ENCODE peak calls at places on chromosome 6, in six cellular contexts. F is Peyer's patch, V is IMR-90, P is left ventricle myocardium inferior, K is left lung, R is hepatocyte. E is an unnamed sample.

GRCh38 chr6:166194885-166195860 is 27.5 kb upstream of the TBXT start:
- DNase-seq in V (no peak), F (no peak), P (no peak), R (peak), K (no peak), E (no peak)

GRCh38 chr6:145137425-145137824 is 597.9 kb downstream of the EPM2A start:
- DNase-seq in V (peak), F (no peak), R (no peak), P (no peak), K (no peak), E (no peak)

GRCh38 chr6:33800248-33800647 is 3.6 kb downstream of the MLN start:
- DNase-seq in P (no peak), F (no peak), K (peak), R (no peak), V (no peak), E (no peak)

GRCh38 chr6:131843768-131844167 is 35.9 kb downstream of the ENPP1 start:
- DNase-seq in V (no peak), F (no peak), P (no peak), R (no peak), K (no peak), E (no peak)

GRCh38 chr6:41371461-41371991 is 36.1 kb downstream of the NCR2 start:
- DNase-seq in F (no peak), K (peak), V (peak), P (peak), R (peak), E (peak)

GRCh38 chr6:8499540-8499939 is 64.2 kb upstream of the SLC35B3 start:
- DNase-seq in R (peak), V (no peak), F (no peak), K (no peak), P (no peak), E (no peak)

GRCh38 chr6:38797391-38797790 is 82.3 kb downstream of the DNAH8 start:
- DNase-seq in K (no peak), P (no peak), R (peak), F (no peak), V (no peak), E (no peak)

GRCh38 chr6:100237881-100238280 is 226.8 kb downstream of the SIM1 start:
- DNase-seq in V (no peak), K (no peak), P (no peak), R (no peak), F (no peak), E (no peak)

GRCh38 chr6:38527371-38527770 is 112.4 kb downstream of the BTBD9 start:
- DNase-seq in P (no peak), K (no peak), F (no peak), V (no peak), R (no peak), E (no peak)

GRCh38 chr6:24445704-24446103 is 43.0 kb downstream of the MRS2 start:
- DNase-seq in R (no peak), F (no peak), P (no peak), V (no peak), K (no peak), E (no peak)

GRCh38 chr6:44858998-44859397 is 469.1 kb upstream of the RUNX2 start:
- DNase-seq in F (no peak), R (no peak), V (no peak), K (no peak), P (no peak), E (no peak)

GRCh38 chr6:32604434-32604877 is 14.8 kb upstream of the HLA-DRB1 start:
- DNase-seq in K (no peak), P (no peak), V (no peak), F (no peak), R (peak), E (no peak)

GRCh38 chr6:108621117-108621516 is 60.4 kb downstream of the FOXO3 start:
- DNase-seq in V (peak), P (no peak), K (no peak), F (no peak), R (no peak), E (no peak)

GRCh38 chr6:7204726-7205125 is 97.0 kb downstream of the RREB1 start:
- DNase-seq in P (no peak), F (no peak), K (no peak), R (no peak), V (peak), E (no peak)

GRCh38 chr6:62971976-62972658 is 239.2 kb upstream of the FKBP1C start:
- DNase-seq in V (no peak), K (no peak), F (no peak), R (no peak), P (no peak), E (no peak)

GRCh38 chr6:117531346-117531745 is 48.9 kb downstream of the DCBLD1 start:
- DNase-seq in P (no peak), V (no peak), F (no peak), R (no peak), K (no peak), E (no peak)

GRCh38 chr6:142569676-142570075 is 267.9 kb downstream of the ADGRG6 start:
- DNase-seq in K (no peak), V (no peak), F (no peak), R (no peak), P (no peak), E (no peak)

GRCh38 chr6:115891111-115891669 is 169.5 kb downstream of the FRK start:
- DNase-seq in P (no peak), K (no peak), V (peak), F (no peak), R (no peak), E (no peak)

GRCh38 chr6:21749754-21750153 is 156.2 kb downstream of the SOX4 start:
- DNase-seq in R (no peak), P (no peak), F (no peak), K (no peak), V (no peak), E (no peak)

GRCh38 chr6:21740719-21741118 is 147.2 kb downstream of the SOX4 start:
- DNase-seq in R (no peak), K (no peak), F (no peak), V (peak), P (no peak), E (no peak)

GRCh38 chr6:149477544-149477943 is 7.3 kb downstream of the ZC3H12D start:
- DNase-seq in P (no peak), R (no peak), K (no peak), F (no peak), V (no peak), E (no peak)

GRCh38 chr6:73779943-73780342 is 83.9 kb downstream of the CD109 start:
- DNase-seq in P (no peak), R (no peak), V (no peak), K (no peak), F (no peak), E (no peak)

GRCh38 chr6:124028117-124028516 is 224.5 kb downstream of the NKAIN2 start:
- DNase-seq in P (no peak), R (no peak), K (no peak), F (no peak), V (no peak), E (no peak)

DNA sequence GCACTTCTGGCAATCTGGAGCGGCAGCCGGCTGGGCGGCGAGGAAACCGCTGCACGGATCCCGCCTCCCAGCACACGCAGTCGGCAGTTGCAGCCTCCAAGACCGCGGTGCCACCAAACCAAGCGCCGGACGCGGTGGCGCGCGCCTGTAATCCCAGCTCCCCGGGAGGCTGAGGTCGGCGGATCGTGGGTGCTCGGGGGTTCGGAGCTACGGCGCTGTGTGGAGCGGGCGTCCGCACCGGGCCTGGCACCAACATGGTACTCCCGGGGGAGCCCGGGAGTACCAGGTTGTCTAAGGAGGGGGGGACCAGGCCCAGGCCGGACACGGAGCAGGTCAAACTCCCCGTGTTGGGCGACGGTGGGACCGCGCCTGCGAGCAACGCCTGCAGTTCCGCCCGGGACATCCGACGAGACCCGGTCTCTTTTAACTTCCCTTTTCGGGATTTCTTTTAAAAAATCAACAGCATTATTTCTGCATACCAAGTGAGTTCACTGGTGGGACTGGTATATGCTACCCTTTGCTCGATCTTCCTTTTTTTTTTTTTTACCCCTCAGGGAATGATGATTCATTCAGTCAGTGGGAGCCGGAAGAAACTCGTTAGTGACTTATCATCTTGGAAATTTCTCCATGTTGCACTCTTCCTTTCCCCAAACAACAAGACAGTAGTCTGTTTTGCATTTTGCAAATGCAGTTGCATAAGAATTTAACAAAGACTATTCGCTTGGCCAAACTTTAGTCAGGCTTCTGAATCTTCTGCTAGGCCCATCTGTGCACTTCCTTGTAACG is 27.6 kb downstream of the ZNF311 start:
- DNase-seq in P (no peak), V (peak), K (peak), F (no peak), R (peak), E (no peak)
- H3K4me3 ChIP-seq in P (peak), V (peak), K (peak), F (peak), R (no peak), E (peak)

GRCh38 chr6:42899871-42900270 is 16.0 kb upstream of the PTCRA start:
- DNase-seq in R (no peak), F (no peak), K (no peak), P (peak), V (no peak), E (no peak)
- H3K27ac ChIP-seq in R (no peak), F (no peak), K (no peak), P (no peak), V (no peak), E (no peak)

DNA sequence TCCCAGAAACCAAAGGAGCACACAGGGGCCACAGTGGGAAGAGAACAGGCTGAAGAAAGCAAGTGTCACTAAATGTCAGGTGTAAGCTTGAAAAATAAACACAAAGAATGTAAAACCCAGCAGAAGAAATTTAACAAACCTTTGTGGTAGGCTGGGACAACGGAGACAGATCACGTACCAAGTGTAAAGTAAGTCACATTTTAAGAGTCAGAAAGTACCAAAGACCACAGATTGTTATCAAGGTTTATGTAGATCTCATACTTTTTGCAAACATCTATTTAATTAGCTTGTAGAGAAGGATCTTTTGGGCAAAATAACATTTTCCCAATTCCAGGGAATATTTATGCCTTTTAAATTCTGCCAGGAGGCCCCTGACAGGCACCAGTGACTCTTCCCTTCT is 1.6 kb downstream of the CLIC5 start:
- DNase-seq in P (no peak), V (no peak), R (no peak), F (no peak), K (no peak), E (no peak)
- H3K4me3 ChIP-seq in P (peak), V (no peak), R (no peak), F (peak), K (peak), E (peak)

DNA sequence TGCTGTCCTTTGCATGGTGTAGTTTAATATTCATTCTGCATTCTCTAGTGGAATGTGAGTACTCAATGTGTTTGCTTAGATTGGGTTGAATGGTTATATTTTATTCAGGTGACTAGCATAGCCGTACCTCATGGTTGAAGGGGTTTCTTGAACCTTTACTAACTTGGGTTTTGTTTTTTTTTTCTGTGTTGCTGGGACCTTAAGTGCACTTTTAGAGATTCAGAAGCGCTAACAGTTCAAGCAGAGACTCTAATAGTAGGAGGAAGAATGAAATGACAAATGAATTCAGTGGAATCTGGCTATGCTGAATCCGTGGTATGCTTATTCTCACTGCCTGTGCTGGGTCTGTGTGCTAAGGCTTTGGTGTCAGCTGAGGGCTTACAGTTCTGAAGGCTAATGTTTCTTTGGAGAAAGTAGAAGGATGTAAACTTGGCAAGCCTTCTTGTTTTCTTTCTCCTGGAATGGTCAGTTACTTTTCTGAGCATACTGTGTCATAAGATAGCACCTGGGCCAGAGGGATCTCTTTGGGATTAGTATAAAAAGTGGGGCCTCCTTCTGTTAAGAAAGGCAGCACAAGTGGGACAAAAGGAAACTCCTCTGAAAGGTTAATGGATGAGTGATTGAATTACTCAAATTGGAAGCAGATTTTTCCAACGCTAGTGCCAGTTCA is 28.7 kb downstream of the RNF144B start:
- DNase-seq in K (no peak), F (no peak), P (no peak), R (no peak), V (peak), E (no peak)
- H3K27ac ChIP-seq in K (no peak), F (peak), P (no peak), R (peak), V (no peak), E (no peak)

GRCh38 chr6:1821188-1822183 is 211.8 kb downstream of the FOXC1 start:
- DNase-seq in K (no peak), V (peak), P (no peak), F (no peak), R (no peak), E (no peak)

GRCh38 chr6:1820714-1821113 is 211.0 kb downstream of the FOXC1 start:
- DNase-seq in V (no peak), F (no peak), R (no peak), P (no peak), K (no peak), E (no peak)

GRCh38 chr6:1817033-1817761 is 207.5 kb downstream of the FOXC1 start:
- DNase-seq in R (no peak), P (no peak), K (no peak), F (no peak), V (peak), E (no peak)

GRCh38 chr6:1819007-1819406 is 209.3 kb downstream of the FOXC1 start:
- DNase-seq in R (no peak), K (no peak), P (no peak), F (no peak), V (no peak), E (no peak)

DNA sequence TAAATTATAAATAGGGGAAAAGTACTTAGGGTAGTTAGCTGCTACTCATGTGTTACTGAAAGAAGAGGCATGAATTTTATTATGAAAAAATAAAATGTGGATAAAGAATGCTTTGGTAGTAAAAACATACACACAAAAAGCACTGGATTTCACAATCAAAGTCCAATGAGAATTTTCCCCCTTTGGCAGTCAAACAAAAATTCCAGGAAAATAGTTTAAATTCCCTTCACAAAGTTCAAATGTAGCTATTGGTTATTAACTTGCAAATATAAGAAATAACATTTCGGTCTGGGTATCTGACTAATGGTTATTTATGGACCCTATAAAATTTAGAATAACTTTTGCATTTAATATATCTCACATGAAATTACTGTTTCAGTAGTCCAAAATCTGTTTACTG is 210.4 kb downstream of the FOXC1 start:
- DNase-seq in F (no peak), P (no peak), R (no peak), V (peak), K (no peak), E (no peak)
- H3K4me3 ChIP-seq in F (no peak), P (no peak), R (no peak), V (no peak), K (no peak), E (no peak)

DNA sequence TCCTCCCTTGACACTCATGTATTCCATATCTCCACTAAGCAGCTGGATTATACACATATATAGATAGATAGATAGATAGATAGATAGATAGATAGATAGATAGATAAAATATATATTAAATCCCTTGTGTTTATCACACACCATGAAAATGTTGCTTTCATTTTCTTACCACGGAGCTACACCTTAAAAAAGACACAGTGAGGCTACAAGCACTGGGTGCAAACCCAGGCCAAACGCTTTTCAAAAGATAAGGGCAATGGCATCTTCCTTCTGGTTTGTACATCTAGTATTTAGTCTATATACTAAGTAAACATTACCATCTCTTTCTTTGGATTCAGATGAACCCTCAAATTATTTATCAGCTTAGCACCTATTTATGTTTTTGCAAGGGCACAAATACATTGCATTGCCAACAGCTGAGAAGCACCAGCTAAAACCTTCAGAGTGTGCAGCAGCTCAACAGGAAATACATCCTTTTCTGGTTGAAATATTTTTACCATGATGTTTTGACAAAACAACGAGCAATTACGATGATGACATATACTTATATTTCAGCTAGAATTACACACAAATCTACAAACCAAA is 377.2 kb downstream of the ESR1 start:
- DNase-seq in K (no peak), P (no peak), V (no peak), R (no peak), F (no peak), E (no peak)
- H3K27ac ChIP-seq in K (no peak), P (peak), V (no peak), R (no peak), F (peak), E (no peak)

DNA sequence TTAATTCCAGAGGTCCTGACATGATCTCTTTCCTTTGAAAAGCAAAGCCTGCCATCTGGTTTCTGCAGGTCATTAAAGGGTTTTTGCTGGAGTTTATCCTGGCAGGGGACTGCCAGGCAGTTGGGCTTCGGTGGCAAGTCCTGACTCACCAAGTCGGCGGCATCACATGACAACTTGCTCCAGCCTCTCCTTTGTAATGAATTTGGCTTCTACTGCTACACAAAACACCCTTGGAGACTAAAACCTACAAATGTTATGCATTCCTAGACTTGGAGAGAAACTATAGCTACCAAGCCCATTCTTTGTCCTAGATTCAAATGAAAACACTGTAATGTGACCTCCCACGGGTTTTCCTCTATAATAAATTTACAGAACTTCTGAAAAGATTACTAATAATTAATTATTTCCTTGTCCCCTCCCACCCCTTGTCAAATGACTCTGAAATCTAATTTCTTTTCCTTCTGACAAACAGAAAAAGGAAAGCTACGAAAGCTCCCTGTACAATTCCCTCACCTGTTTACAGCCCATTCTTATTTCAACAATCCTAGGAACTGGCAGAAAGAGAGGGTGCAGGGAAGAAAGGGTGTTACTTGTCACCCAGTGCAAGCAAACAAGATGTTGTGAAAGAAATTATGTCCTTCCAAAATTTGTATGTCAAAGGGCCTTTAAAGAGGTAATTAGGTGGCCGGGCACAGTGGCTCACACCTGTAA is 62.9 kb downstream of the QRSL1 start:
- DNase-seq in F (no peak), K (no peak), V (peak), P (no peak), R (peak), E (no peak)
- H3K4me3 ChIP-seq in F (no peak), K (no peak), V (no peak), P (no peak), R (no peak), E (no peak)

GRCh38 chr6:11632795-11633511 is 95.4 kb downstream of the TMEM170B start:
- DNase-seq in F (no peak), K (no peak), V (peak), P (no peak), R (peak), E (no peak)

GRCh38 chr6:11631008-11631407 is 93.5 kb downstream of the TMEM170B start:
- DNase-seq in R (no peak), F (no peak), V (no peak), P (no peak), K (no peak), E (no peak)

GRCh38 chr6:11634948-11635347 is 97.4 kb downstream of the TMEM170B start:
- DNase-seq in K (no peak), R (no peak), P (no peak), V (no peak), F (no peak), E (no peak)

GRCh38 chr6:11634110-11634509 is 96.6 kb downstream of the TMEM170B start:
- DNase-seq in P (no peak), F (no peak), K (no peak), V (no peak), R (no peak), E (no peak)

DNA sequence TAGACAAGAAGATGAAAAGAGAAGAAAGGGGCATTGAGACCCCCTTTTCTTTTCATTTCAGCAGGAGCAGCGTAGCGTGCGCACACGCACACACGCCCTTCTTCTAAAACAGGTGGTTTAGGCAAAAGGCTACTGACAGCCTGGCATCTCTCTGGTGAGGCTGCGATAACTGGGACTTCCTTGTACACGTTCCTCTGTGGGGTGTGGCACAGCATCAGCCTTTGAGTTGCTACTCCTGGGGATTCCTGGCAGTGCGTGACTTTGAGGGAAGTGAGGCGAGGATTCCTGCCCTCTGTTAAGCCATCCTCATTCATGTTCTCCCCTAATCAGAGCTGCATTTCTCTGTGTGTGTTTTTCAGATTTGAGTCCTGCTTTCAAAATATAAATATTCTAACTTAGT is 94.7 kb downstream of the TMEM170B start:
- DNase-seq in F (no peak), R (peak), V (peak), K (no peak), P (no peak), E (no peak)
- H3K27ac ChIP-seq in F (no peak), R (peak), V (peak), K (no peak), P (no peak), E (no peak)

E was measured in heart right ventricle.